ENCODE peak calls at places on chromosomes 1 and 21, in four cellular contexts. A is A549, Y is HepG2, R is GM12878. K is an unnamed sample.

GRCh38 chr1:248810727-248811513 is 14.8 kb downstream of the SH3BP5L start:
- DNase-seq in A (no peak), Y (no peak), R (no peak), K (no peak)

GRCh38 chr1:2506007-2506860 is 20.2 kb downstream of the PANK4 start:
- DNase-seq in A (no peak), Y (no peak), R (no peak), K (no peak)

GRCh38 chr1:37471345-37472231 is 2.8 kb upstream of the ZC3H12A start:
- DNase-seq in A (peak), Y (peak), R (no peak), K (peak)

GRCh38 chr1:116259665-116260064 is 113.4 kb upstream of the ATP1A1 start:
- DNase-seq in A (no peak), Y (no peak), R (no peak), K (no peak)

GRCh38 chr1:75134939-75135828 is 996 bp downstream of the LHX8 start:
- DNase-seq in A (no peak), Y (no peak), R (no peak), K (peak)

GRCh38 chr1:32501865-32502264 is 37.0 kb downstream of the ZBTB8B start:
- DNase-seq in A (no peak), Y (no peak), R (no peak), K (no peak)

GRCh38 chr1:5913078-5913845 is 79.0 kb downstream of the NPHP4 start:
- DNase-seq in A (no peak), Y (no peak), R (no peak), K (no peak)

GRCh38 chr1:48920741-48921330 is 144.1 kb upstream of the BEND5 start:
- DNase-seq in A (no peak), Y (no peak), R (no peak), K (no peak)

GRCh38 chr1:83934550-83934949 is 64.4 kb downstream of the TTLL7 start:
- DNase-seq in A (no peak), Y (no peak), R (no peak), K (no peak)

GRCh38 chr1:100455478-100456072 is 82.4 kb upstream of the GPR88 start:
- DNase-seq in A (no peak), Y (no peak), R (no peak), K (peak)

GRCh38 chr1:13772271-13772670 is 72.3 kb downstream of the PRDM2 start:
- DNase-seq in A (no peak), Y (no peak), R (no peak), K (no peak)

GRCh38 chr1:97630968-97631367 is 289.9 kb downstream of the DPYD start:
- DNase-seq in A (no peak), Y (no peak), R (no peak), K (peak)

GRCh38 chr1:22131875-22132486 is 10.9 kb downstream of the WNT4 start:
- DNase-seq in A (peak), Y (peak), R (no peak), K (peak)

GRCh38 chr1:223811634-223812101 is 34.1 kb downstream of the TP53BP2 start:
- DNase-seq in A (no peak), Y (peak), R (no peak), K (peak)

GRCh38 chr1:73556270-73556669 is 641.7 kb downstream of the LRRIQ3 start:
- DNase-seq in A (no peak), Y (no peak), R (no peak), K (no peak)

GRCh38 chr1:235021815-235022214 is 106.8 kb downstream of the TOMM20 start:
- DNase-seq in A (no peak), Y (no peak), R (no peak), K (no peak)

GRCh38 chr1:2351723-2352122 is 39.6 kb downstream of the MORN1 start:
- DNase-seq in A (no peak), Y (no peak), R (no peak), K (no peak)

GRCh38 chr1:116179398-116179797 is 68.2 kb downstream of the MAB21L3 start:
- DNase-seq in A (no peak), Y (peak), R (no peak), K (no peak)

GRCh38 chr1:70504176-70504820 is 93.2 kb downstream of the CTH start:
- DNase-seq in A (no peak), Y (peak), R (peak), K (peak)

GRCh38 chr1:202205523-202206190 is 12.1 kb downstream of the LGR6 start:
- DNase-seq in A (no peak), Y (no peak), R (no peak), K (no peak)

GRCh38 chr1:204927673-204928641 is 57.3 kb downstream of the NFASC start:
- DNase-seq in A (no peak), Y (no peak), R (no peak), K (no peak)

GRCh38 chr1:115073298-115074087 is 15.8 kb downstream of the TSPAN2 start:
- DNase-seq in A (no peak), Y (no peak), R (no peak), K (no peak)

GRCh38 chr1:19036701-19037605 is 80.5 kb upstream of the IFFO2 start:
- DNase-seq in A (no peak), Y (no peak), R (no peak), K (no peak)

GRCh38 chr1:84712288-84712874 is 22.1 kb upstream of the SSX2IP start:
- DNase-seq in A (no peak), Y (no peak), R (no peak), K (no peak)

GRCh38 chr1:160342520-160342919 is 530 bp downstream of the COPA start:
- DNase-seq in A (no peak), Y (no peak), R (no peak), K (no peak)

GRCh38 chr21:35829014-35829525 is 231.3 kb downstream of the SETD4 start:
- DNase-seq in A (no peak), Y (no peak), R (no peak), K (no peak)

DNA sequence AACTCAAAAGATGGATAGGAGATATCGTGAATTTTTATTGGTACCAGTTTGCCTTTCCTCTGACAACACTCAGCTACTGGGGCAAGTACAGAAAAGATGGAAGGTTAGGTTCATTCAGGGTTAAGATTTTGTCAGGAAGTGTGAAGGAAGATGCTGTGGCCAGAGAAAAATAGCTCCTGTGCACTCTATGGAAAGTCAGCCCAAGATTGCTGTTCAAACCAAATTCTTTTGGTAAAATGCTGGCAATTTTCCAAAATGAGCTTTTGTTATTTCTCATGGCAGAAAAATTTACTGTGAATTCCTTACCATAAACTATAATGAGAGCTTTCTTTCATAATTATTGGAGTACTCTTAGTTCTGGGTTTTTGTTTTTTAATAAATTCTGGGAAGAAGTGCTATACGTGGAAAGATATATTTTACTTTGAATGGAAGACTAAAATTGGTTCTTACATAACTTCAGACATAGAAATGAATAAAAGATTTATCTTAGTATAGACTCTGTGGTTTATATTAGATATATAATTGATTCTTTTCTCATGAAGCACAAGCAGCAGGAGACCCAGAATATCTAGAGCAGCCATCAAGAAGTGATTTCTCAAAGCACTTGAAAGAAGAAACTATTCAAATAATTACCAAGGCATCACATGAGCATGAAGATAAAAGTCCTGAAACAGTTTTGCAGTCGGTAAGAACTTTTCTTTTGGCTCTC is 112.2 kb downstream of the USP25 start:
- DNase-seq in A (no peak), Y (no peak), R (no peak), K (no peak)
- TF ChIP-seq PBX3 in A (no peak), Y (no peak), R (no peak), K (peak)

GRCh38 chr1:50978852-50979781 is 9.1 kb downstream of the CDKN2C start:
- DNase-seq in A (no peak), Y (peak), R (no peak), K (peak)

GRCh38 chr1:50976111-50976889 is 6.3 kb downstream of the CDKN2C start:
- DNase-seq in A (no peak), Y (no peak), R (no peak), K (no peak)

GRCh38 chr1:50978144-50978851 is 8.3 kb downstream of the CDKN2C start:
- DNase-seq in A (no peak), Y (peak), R (no peak), K (peak)

GRCh38 chr1:50976890-50977574 is 7.0 kb downstream of the CDKN2C start:
- DNase-seq in A (no peak), Y (peak), R (no peak), K (peak)

DNA sequence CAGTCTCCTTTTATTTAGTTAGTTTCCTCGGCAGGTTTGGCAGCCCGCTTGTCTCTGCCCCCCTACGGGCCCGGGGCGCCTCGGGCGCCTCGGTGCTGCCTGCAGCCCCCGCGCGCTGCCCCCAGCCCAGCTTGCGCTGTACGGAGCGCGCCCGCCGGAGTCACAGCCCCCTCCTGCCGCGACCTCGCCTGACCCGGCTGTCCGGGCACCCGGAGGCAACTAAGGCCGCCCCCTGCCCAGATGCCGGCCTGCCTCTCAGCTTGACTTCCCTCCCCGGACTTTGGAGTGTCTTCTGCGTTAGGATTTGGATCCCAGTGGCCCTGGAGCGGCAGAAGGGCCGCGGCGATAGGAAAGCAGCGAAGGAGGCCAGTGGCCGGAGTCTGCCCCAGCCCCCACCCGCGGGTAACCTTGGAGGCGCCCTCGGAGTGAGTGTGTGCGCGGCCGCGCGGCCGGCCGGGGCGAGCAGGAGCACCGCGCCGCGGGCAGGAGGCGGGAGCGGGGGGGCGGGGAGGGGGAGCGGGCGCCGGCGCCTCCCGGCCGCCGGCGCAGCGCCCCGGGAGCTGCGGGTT is 7.6 kb downstream of the CDKN2C start:
- DNase-seq in A (no peak), Y (peak), R (no peak), K (peak)
- TF ChIP-seq PBX3 in A (peak), Y (no peak), R (no peak), K (no peak)

GRCh38 chr1:150066838-150067183 is 765 bp upstream of the VPS45 start:
- DNase-seq in A (peak), Y (no peak), R (peak), K (no peak)
- TF ChIP-seq PBX3 in A (no peak), Y (no peak), R (no peak), K (no peak)

DNA sequence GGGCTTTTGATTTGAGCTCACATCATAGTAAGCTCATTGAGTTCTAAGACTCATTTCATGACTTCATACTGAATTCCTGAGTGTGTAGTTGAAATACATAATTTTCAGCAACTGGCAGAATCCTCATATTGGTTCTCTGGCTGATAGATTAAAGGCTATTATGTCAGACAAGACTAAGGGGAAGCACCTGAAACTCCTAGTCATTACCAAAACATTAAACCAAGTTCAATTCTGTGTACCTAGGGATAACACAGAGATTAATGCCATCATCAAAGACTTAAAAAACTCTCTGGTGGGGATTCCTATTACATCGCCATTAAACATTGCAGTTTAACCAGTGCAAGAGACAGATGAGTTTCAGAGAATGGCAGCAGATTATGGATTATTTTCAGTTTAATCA is 339.1 kb downstream of the PTPRC start:
- DNase-seq in A (no peak), Y (no peak), R (no peak), K (no peak)
- TF ChIP-seq PBX3 in A (no peak), Y (no peak), R (no peak), K (no peak)

DNA sequence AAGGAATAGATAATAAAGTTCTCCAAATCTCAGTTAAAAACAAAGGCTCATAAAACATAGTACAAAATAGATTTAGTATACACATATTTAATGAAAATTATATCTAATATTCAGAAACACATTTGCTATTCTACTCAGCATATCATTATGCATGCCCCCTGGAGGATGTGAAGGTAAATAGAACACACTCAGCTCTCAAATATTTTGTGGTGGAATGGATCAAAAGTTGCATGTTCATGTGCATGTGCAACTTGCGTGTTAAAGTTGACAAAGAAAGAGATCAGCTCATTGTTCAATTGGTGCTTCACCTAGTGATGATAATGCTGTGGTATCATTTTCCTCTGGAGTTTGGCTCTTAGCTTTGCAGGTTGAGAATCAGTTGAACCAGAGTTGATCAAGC is 4.9 kb upstream of the ZNF644 start:
- DNase-seq in A (no peak), Y (peak), R (no peak), K (peak)
- TF ChIP-seq PBX3 in A (no peak), Y (no peak), R (no peak), K (no peak)

DNA sequence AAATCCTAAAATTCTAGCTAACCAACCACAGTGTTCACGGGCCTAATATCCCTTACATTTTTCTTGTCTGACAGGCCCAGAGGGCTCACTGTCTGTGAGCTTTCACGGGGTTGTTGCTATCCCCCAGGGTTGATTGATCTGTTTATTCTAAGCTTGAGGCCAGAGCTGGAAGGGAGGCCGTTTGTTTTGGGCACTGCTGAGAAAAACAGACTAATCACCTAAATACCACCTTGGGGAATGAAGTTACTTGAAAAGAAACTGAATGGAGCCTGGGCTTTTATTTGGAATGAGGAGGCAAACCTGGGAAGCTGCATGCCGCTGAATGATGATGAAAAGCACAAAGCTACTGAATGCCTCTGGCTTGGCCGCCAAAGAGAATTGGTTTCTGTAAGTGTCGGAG is 162.5 kb downstream of the KIF26B start:
- DNase-seq in A (no peak), Y (no peak), R (no peak), K (no peak)
- TF ChIP-seq PBX3 in A (no peak), Y (no peak), R (no peak), K (no peak)

DNA sequence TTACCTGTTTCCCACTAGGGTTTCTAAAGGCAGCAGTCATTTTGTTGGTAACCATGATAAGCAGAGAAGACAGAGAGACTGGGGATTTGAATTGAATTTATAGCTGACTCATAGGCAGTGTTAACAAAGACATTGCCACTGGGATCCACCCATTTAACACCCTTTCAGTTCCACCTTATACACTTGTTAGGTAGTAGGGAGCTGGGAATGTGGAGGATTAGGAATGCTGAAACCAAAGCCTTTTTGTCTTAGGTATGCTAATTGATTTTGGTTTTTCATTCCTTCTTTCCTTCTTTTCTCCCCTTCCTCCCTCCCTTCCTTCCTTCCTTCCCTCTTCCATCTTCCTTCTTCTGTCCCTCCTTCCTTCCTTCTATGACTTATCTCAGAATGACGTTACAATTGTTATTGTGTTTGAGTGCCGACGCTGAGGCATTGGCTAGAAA is 7.5 kb upstream of the EVI5 start:
- DNase-seq in A (no peak), Y (no peak), R (no peak), K (no peak)
- TF ChIP-seq PBX3 in A (no peak), Y (no peak), R (no peak), K (no peak)

K was measured in SK-N-SH.